ENCODE peak calls at places on chromosomes 13 and 19, in four cellular contexts. Y, U, X and Q are unnamed samples.

GRCh38 chr19:50418186-50419021 is at the start of gene SPIB:
- DNase-seq in Y (no peak), U (no peak), X (no peak), Q (no peak)

GRCh38 chr19:6733338-6734095 is 3.9 kb downstream of the GPR108 start:
- DNase-seq in Y (peak), U (no peak), X (no peak), Q (no peak)

GRCh38 chr19:49570997-49571676 is 9.2 kb downstream of the NOSIP start:
- DNase-seq in Y (no peak), U (peak), X (peak), Q (no peak)

GRCh38 chr19:21084343-21084742 is 2.3 kb downstream of the ZNF714 start:
- DNase-seq in Y (no peak), U (no peak), X (no peak), Q (no peak)

GRCh38 chr13:59424661-59425060 is 739.1 kb downstream of the DIAPH3 start:
- DNase-seq in Y (no peak), U (no peak), X (no peak), Q (no peak)

GRCh38 chr13:94199135-94199534 is 280.3 kb downstream of the DCT start:
- DNase-seq in Y (no peak), U (no peak), X (no peak), Q (no peak)

GRCh38 chr19:31448221-31448657 is 99.0 kb upstream of the TSHZ3 start:
- DNase-seq in Y (no peak), U (peak), X (no peak), Q (no peak)

GRCh38 chr13:28245465-28245864 is 107.1 kb downstream of the PAN3 start:
- DNase-seq in Y (no peak), U (no peak), X (no peak), Q (no peak)

GRCh38 chr19:54608792-54609191 is 15.4 kb downstream of the LILRA1 start:
- DNase-seq in Y (no peak), U (no peak), X (no peak), Q (no peak)

DNA sequence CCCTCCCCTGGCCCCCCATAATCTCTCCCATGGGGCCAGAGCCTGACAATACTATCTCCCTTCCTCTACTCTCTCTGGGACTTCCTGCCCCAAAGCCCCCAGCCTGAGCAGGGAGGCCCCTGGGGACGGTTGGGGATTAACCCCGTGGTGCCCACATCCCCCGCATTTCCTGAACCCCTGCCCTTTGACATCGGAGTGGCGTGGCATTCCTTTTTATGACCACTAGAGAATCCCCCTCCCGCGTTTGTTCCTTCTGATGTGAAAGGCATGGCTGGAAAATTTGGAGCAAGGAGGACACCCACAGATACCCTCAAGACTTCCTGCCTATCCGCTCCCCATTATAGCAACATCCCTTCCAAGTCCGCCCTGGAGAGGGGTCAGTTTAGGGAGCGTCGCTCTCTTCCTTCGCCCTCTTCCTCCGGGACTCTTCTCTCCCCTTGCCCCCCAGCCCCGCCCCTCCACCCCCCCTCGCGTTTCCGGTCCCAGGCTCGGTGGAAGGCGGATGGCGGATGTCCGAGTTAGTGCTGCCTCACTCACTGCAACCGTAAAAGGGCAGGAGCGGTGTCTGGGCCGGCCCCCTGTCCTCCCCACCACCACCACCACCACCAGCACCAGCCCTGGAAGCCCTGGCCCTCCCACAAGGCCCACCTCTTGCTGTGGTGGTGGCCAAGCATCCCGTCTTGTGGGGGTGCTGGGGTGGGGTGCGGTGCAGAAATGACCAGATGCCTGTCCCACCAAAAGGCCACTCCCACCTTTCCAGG is 1.8 kb downstream of the VASP start:
- DNase-seq in Y (peak), U (peak), X (peak), Q (peak)
- TF ChIP-seq JUN in Y (no peak), U (peak), X (no peak), Q (no peak)

GRCh38 chr19:8641908-8642547 is 11.6 kb downstream of the NFILZ start:
- DNase-seq in Y (peak), U (peak), X (peak), Q (peak)
- TF ChIP-seq MYC in Y (no peak), U (no peak), X (no peak), Q (no peak)

GRCh38 chr13:50617134-50617721 is 226.3 kb downstream of the DLEU7 start:
- DNase-seq in Y (no peak), U (peak), X (no peak), Q (peak)

GRCh38 chr13:50618206-50618605 is 225.3 kb downstream of the DLEU7 start:
- DNase-seq in Y (no peak), U (no peak), X (no peak), Q (no peak)

GRCh38 chr13:50615234-50615633 is 228.3 kb downstream of the DLEU7 start:
- DNase-seq in Y (no peak), U (no peak), X (no peak), Q (no peak)

GRCh38 chr13:50613356-50613831 is 230.1 kb downstream of the DLEU7 start:
- DNase-seq in Y (peak), U (no peak), X (no peak), Q (no peak)

GRCh38 chr13:50616101-50616500 is 227.4 kb downstream of the DLEU7 start:
- DNase-seq in Y (no peak), U (no peak), X (no peak), Q (peak)
- TF ChIP-seq JUN in Y (no peak), U (no peak), X (no peak), Q (no peak)

DNA sequence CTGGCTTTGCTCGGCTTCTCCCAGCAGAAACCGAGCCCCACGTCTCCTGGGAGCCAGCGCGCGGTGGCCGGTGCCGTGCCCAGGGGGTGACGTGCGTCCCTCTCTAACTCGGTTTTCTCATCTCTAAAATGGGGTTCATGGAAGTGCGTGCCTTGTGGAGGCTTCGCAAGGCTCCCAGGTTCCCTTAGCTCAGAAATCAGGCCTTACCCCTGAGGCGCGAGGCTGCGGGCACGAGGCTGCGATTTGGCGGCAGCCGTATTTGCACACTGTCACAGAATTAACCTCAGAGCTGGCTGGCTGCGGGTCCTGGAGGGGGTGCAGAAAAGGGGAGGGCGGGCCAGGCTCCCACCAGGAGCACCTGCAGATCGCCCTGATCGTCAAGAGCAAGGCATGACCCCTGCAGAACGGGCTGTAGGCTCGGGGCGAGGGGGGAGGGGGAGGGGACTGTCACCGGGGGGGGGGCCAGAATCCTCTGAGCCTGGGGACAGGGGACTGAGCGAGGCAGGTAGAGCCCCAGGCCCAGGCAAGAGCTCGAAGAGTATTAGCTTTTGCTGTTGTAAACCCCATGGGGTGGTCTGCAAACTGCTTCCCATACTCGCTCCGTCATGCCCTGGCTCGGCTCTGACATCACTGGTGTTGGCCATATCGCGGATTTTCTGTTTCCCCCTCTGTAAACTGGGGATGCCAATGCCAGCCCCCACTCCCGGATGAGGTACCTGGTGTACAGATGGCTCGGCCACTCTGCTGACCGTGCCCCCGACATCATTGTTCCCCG is 62.2 kb downstream of the CCNE1 start:
- DNase-seq in Y (no peak), U (no peak), X (no peak), Q (no peak)
- TF ChIP-seq MYC in Y (no peak), U (no peak), X (no peak), Q (no peak)

GRCh38 chr19:55681131-55682087 is 6.4 kb downstream of the EPN1 start:
- DNase-seq in Y (no peak), U (no peak), X (no peak), Q (no peak)

GRCh38 chr19:55679343-55680257 is 4.6 kb downstream of the EPN1 start:
- DNase-seq in Y (no peak), U (no peak), X (no peak), Q (no peak)

GRCh38 chr19:55677572-55678028 is 2.6 kb downstream of the EPN1 start:
- DNase-seq in Y (peak), U (no peak), X (no peak), Q (peak)

GRCh38 chr19:55678121-55678671 is 3.2 kb downstream of the EPN1 start:
- DNase-seq in Y (no peak), U (no peak), X (no peak), Q (no peak)

GRCh38 chr19:55680339-55681130 is 5.5 kb downstream of the EPN1 start:
- DNase-seq in Y (no peak), U (no peak), X (no peak), Q (no peak)
- TF ChIP-seq JUN in Y (no peak), U (no peak), X (no peak), Q (no peak)

GRCh38 chr19:34226036-34226435 is 28.3 kb upstream of the GARRE1 start:
- DNase-seq in Y (no peak), U (no peak), X (no peak), Q (no peak)
- TF ChIP-seq MYC in Y (no peak), U (no peak), X (no peak), Q (no peak)

DNA sequence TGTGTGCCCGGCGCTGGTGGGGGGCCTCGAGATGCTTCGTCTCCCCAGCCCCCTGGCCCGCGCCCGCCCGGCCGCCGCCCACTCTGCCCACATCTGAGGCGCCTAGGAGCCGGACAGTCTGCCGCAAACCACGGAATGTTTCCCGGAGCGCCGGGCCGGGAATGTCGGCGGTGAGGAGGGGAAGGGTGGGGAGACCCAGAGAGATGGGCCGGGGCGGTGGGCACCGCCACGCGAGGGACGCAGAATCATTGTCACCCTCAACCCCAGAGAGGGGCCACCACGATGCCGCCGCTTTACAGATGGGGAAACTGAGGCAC is 46.1 kb upstream of the NFIC start:
- DNase-seq in Y (no peak), U (no peak), X (no peak), Q (no peak)
- TF ChIP-seq JUN in Y (no peak), U (no peak), X (no peak), Q (no peak)